ENCODE peak calls at places on chromosomes 6 and 20, in ten cellular contexts. T is testis; G is left cardiac atrium; I is activated naive CD4-positive, alpha-beta T cell; B is IMR-90; E is effector CD4-positive, alpha-beta T cell; A is CD4-positive, alpha-beta T cell; K is T-helper 9 cell; N is activated CD4-positive, CD25-positive, alpha-beta regulatory T cell; V is CD8-positive, alpha-beta T cell. W is an unnamed sample.

GRCh38 chr6:113558966-113559365 is 298.2 kb upstream of the MARCKS start:
- DNase-seq in A (no peak), G (no peak), I (no peak), B (peak), T (no peak), E (no peak), N (no peak), K (no peak), V (no peak), W (no peak)

GRCh38 chr20:49880724-49881445 is 34.4 kb downstream of the SPATA2 start:
- DNase-seq in V (no peak), N (no peak), E (no peak), A (no peak), I (no peak), T (no peak), G (no peak), B (no peak), K (no peak), W (no peak)

GRCh38 chr6:45786243-45786795 is 229.3 kb downstream of the CLIC5 start:
- DNase-seq in I (no peak), N (no peak), T (no peak), B (no peak), V (no peak), K (no peak), E (no peak), G (no peak), A (no peak), W (no peak)

GRCh38 chr6:123306334-123306733 is 310.3 kb downstream of the CLVS2 start:
- DNase-seq in A (no peak), I (no peak), E (no peak), K (no peak), G (no peak), V (no peak), B (no peak), N (no peak), T (no peak), W (no peak)

GRCh38 chr20:44632103-44632752 is 19.3 kb downstream of the ADA start:
- DNase-seq in I (no peak), T (no peak), V (no peak), B (no peak), A (no peak), E (no peak), N (no peak), K (no peak), G (no peak), W (no peak)

GRCh38 chr6:40328376-40328987 is 258.7 kb downstream of the LRFN2 start:
- DNase-seq in K (no peak), N (no peak), G (no peak), V (no peak), I (peak), A (peak), T (peak), E (no peak), B (no peak), W (no peak)

GRCh38 chr6:39451831-39452230 is 129.3 kb upstream of the KCNK16 start:
- DNase-seq in B (no peak), E (no peak), K (no peak), V (no peak), A (no peak), I (no peak), G (no peak), N (no peak), T (no peak), W (no peak)

GRCh38 chr6:152129606-152130249 is 322.2 kb downstream of the ESR1 start:
- DNase-seq in I (no peak), T (no peak), E (no peak), B (peak), K (no peak), A (no peak), N (no peak), V (no peak), G (no peak), W (no peak)

GRCh38 chr6:118708736-118709135 is 57.3 kb upstream of the CEP85L start:
- DNase-seq in I (no peak), B (peak), V (no peak), N (no peak), E (no peak), A (no peak), G (no peak), K (no peak), T (no peak), W (no peak)

GRCh38 chr6:190596-191395 is 101.5 kb upstream of the DUSP22 start:
- DNase-seq in A (no peak), E (no peak), V (no peak), G (no peak), K (no peak), T (peak), B (no peak), N (no peak), I (no peak), W (no peak)

GRCh38 chr6:2938004-2938631 is 33.2 kb downstream of the SERPINB6 start:
- DNase-seq in T (peak), N (no peak), G (peak), K (no peak), B (no peak), I (no peak), A (no peak), V (no peak), E (no peak), W (no peak)

GRCh38 chr6:150685860-150686259 is 86.2 kb downstream of the PLEKHG1 start:
- DNase-seq in V (no peak), T (peak), I (no peak), K (peak), E (no peak), N (peak), A (peak), B (peak), G (no peak), W (no peak)

GRCh38 chr6:24743265-24743943 is 24.4 kb upstream of the C6orf62 start:
- DNase-seq in A (no peak), E (no peak), T (no peak), V (no peak), G (no peak), I (no peak), N (no peak), B (peak), K (no peak), W (no peak)